ENCODE peak calls at places on chromosomes 3 and 15, in four cellular contexts. E, H, V and G are unnamed samples.

GRCh38 chr15:73681856-73682596 is 2.2 kb upstream of the CD276 start:
- DNase-seq in V (no peak), H (no peak), E (no peak), G (no peak)

GRCh38 chr15:43648649-43649429 is at the start of gene CATSPER2:
- DNase-seq in V (peak), E (no peak), H (no peak), G (no peak)

GRCh38 chr15:99731336-99732267 is 1.6 kb downstream of the LYSMD4 start:
- DNase-seq in H (no peak), V (no peak), E (no peak), G (no peak)

GRCh38 chr3:14523792-14524191 is 16.4 kb downstream of the GRIP2 start:
- DNase-seq in E (no peak), H (no peak), V (peak), G (no peak)

GRCh38 chr3:59266551-59266950 is 216.7 kb upstream of the CFAP20DC start:
- DNase-seq in H (no peak), E (no peak), V (no peak), G (no peak)

GRCh38 chr3:7667774-7668173 is 806.9 kb downstream of the GRM7 start:
- DNase-seq in E (no peak), V (no peak), H (peak), G (no peak)

GRCh38 chr3:2976212-2976611 is 134.0 kb downstream of the IL5RA start:
- DNase-seq in H (no peak), V (no peak), E (no peak), G (no peak)

GRCh38 chr3:33030802-33031201 is 66.1 kb downstream of the GLB1 start:
- DNase-seq in V (no peak), E (no peak), H (peak), G (no peak)

GRCh38 chr3:120622870-120623718 is 27.0 kb downstream of the NDUFB4 start:
- DNase-seq in V (no peak), H (no peak), E (peak), G (no peak)